ENCODE peak calls at places on chromosomes 11 and 22, in five cellular contexts. E, B, Q, G and W are unnamed samples.

GRCh38 chr11:32400670-32401369 is 34.5 kb downstream of the WT1 start:
- DNase-seq in G (no peak), B (no peak), Q (no peak), E (no peak), W (no peak)

GRCh38 chr11:970319-970871 is 44.7 kb downstream of the AP2A2 start:
- DNase-seq in B (no peak), E (no peak), G (no peak), Q (no peak), W (peak)

GRCh38 chr11:87743002-87743401 is 432.2 kb downstream of the RAB38 start:
- DNase-seq in E (no peak), G (no peak), B (no peak), Q (no peak), W (no peak)

GRCh38 chr22:33271390-33272161 is 213.4 kb upstream of the SYN3 start:
- DNase-seq in B (no peak), G (no peak), E (peak), Q (no peak), W (no peak)

GRCh38 chr11:82750643-82751139 is 17.0 kb upstream of the FAM181B start:
- DNase-seq in Q (no peak), B (no peak), G (no peak), E (no peak), W (peak)

GRCh38 chr11:45778341-45778740 is 26.6 kb upstream of the SLC35C1 start:
- DNase-seq in G (no peak), B (no peak), E (no peak), Q (no peak), W (no peak)

GRCh38 chr22:25360891-25361645 is 141.6 kb downstream of the CRYBB2 start:
- DNase-seq in G (peak), B (no peak), Q (no peak), E (no peak), W (no peak)

GRCh38 chr11:114318361-114318760 is 22.2 kb downstream of the NNMT start:
- DNase-seq in E (no peak), Q (no peak), G (no peak), B (no peak), W (no peak)

GRCh38 chr22:22927196-22927887 is 39.7 kb downstream of the IGLL5 start:
- DNase-seq in G (no peak), B (no peak), E (no peak), Q (no peak), W (no peak)

GRCh38 chr11:134643519-134644042 is 231.5 kb upstream of the B3GAT1 start:
- DNase-seq in Q (no peak), B (no peak), G (peak), E (no peak), W (no peak)